ENCODE peak calls at places on chromosomes 6 and 20, in nine cellular contexts. S is HepG2, L is A549, M is HCT116, A is SK-N-SH, Q is GM12878, X is Panc1, P is K562, T is HL-60. Y is an unnamed sample.

GRCh38 chr6:13015379-13015681 is 298.8 kb downstream of the PHACTR1 start:
- DNase-seq in M (no peak), T (no peak), X (no peak), P (no peak), L (no peak), S (no peak), A (peak), Q (no peak), Y (no peak)

GRCh38 chr6:35962779-35963570 is 42.1 kb upstream of the SRPK1 start:
- DNase-seq in P (no peak), A (no peak), L (no peak), M (no peak), Q (no peak), X (no peak), T (no peak), S (peak), Y (no peak)

GRCh38 chr20:46268131-46268611 is 40.1 kb downstream of the CDH22 start:
- DNase-seq in X (no peak), Q (no peak), T (no peak), P (no peak), S (no peak), M (no peak), A (peak), L (no peak), Y (no peak)

GRCh38 chr6:32298632-32299336 is 72.9 kb downstream of the TSBP1 start:
- DNase-seq in L (peak), M (no peak), S (peak), X (peak), Q (no peak), P (no peak), T (no peak), A (no peak), Y (no peak)

GRCh38 chr6:101585501-101585900 is 192.0 kb downstream of the GRIK2 start:
- DNase-seq in S (no peak), X (no peak), L (no peak), M (no peak), P (no peak), A (no peak), Q (no peak), T (no peak), Y (no peak)

GRCh38 chr20:47484303-47484702 is 17.4 kb upstream of the NCOA3 start:
- DNase-seq in P (no peak), S (no peak), A (no peak), Q (no peak), X (no peak), M (no peak), L (no peak), T (no peak), Y (no peak)

GRCh38 chr20:36478137-36478905 is 63.0 kb upstream of the MYL9 start:
- DNase-seq in P (no peak), A (no peak), M (no peak), S (no peak), T (no peak), L (no peak), Q (no peak), X (no peak), Y (no peak)

GRCh38 chr20:35091808-35092523 is 641 bp downstream of the TRPC4AP start:
- DNase-seq in X (no peak), M (no peak), L (no peak), P (no peak), A (peak), T (no peak), S (peak), Q (no peak), Y (no peak)

GRCh38 chr20:7375905-7376304 is 564.4 kb downstream of the HAO1 start:
- DNase-seq in S (peak), T (no peak), L (peak), A (no peak), M (peak), P (peak), X (no peak), Q (no peak), Y (peak)

GRCh38 chr6:1326535-1327121 is 14.7 kb downstream of the FOXQ1 start:
- DNase-seq in T (no peak), Q (no peak), M (no peak), P (no peak), A (no peak), L (no peak), S (no peak), X (no peak), Y (no peak)

GRCh38 chr6:15893556-15894253 is 230.9 kb upstream of the DTNBP1 start:
- DNase-seq in P (peak), S (peak), M (peak), A (no peak), X (no peak), Q (no peak), T (peak), L (peak), Y (peak)

GRCh38 chr6:166435574-166435973 is 52.8 kb upstream of the MPC1 start:
- DNase-seq in Q (no peak), A (peak), L (no peak), P (no peak), S (no peak), T (peak), M (no peak), X (no peak), Y (no peak)

GRCh38 chr20:39433461-39433860 is 471.3 kb downstream of the DHX35 start:
- DNase-seq in T (no peak), S (no peak), A (no peak), Q (no peak), M (no peak), L (no peak), X (no peak), P (no peak), Y (no peak)

GRCh38 chr20:45036044-45036755 is 64.7 kb downstream of the KCNS1 start:
- DNase-seq in S (peak), X (no peak), A (no peak), Q (no peak), M (peak), T (peak), L (peak), P (no peak), Y (no peak)

GRCh38 chr6:113763883-113764282 is 93.3 kb upstream of the MARCKS start:
- DNase-seq in T (peak), L (peak), S (no peak), A (no peak), Q (peak), M (peak), X (peak), P (no peak), Y (no peak)

GRCh38 chr6:82980086-82980485 is 85.6 kb downstream of the UBE3D start:
- DNase-seq in P (no peak), X (no peak), M (no peak), T (no peak), S (no peak), A (no peak), Q (no peak), L (no peak), Y (no peak)

GRCh38 chr6:6486595-6486994 is 101.9 kb upstream of the LY86 start:
- DNase-seq in M (no peak), A (no peak), Q (no peak), T (no peak), L (no peak), X (no peak), P (no peak), S (no peak), Y (no peak)

GRCh38 chr6:129628101-129628815 is 81.7 kb downstream of the ARHGAP18 start:
- DNase-seq in L (no peak), M (no peak), A (no peak), S (no peak), X (no peak), T (no peak), P (no peak), Q (no peak), Y (no peak)

GRCh38 chr20:63893999-63894357 is 948 bp upstream of the DNAJC5 start:
- DNase-seq in L (no peak), Q (no peak), A (no peak), M (no peak), T (no peak), P (no peak), X (no peak), S (no peak), Y (no peak)

GRCh38 chr20:35502352-35502751 is 27.1 kb downstream of the C20orf173 start:
- DNase-seq in P (no peak), X (no peak), A (no peak), M (no peak), L (no peak), S (no peak), Q (peak), T (no peak), Y (no peak)

GRCh38 chr20:3901028-3901746 is 12.0 kb downstream of the PANK2 start:
- DNase-seq in L (no peak), M (no peak), T (no peak), S (no peak), A (no peak), Q (no peak), X (no peak), P (no peak), Y (no peak)

GRCh38 chr6:30556714-30556963 is 350 bp upstream of the GNL1 start:
- DNase-seq in Q (no peak), P (no peak), S (no peak), X (peak), T (no peak), L (no peak), A (no peak), M (peak), Y (peak)

GRCh38 chr6:1724616-1725015 is 114.9 kb downstream of the FOXC1 start:
- DNase-seq in L (peak), Q (no peak), A (no peak), S (no peak), M (peak), X (no peak), T (no peak), P (no peak), Y (peak)

GRCh38 chr6:34560366-34561226 is 4.5 kb upstream of the SPDEF start:
- DNase-seq in X (no peak), L (no peak), Q (no peak), P (peak), T (no peak), A (peak), M (no peak), S (peak), Y (no peak)

GRCh38 chr20:23508896-23509579 is 18.1 kb downstream of the CST8 start:
- DNase-seq in M (no peak), Q (no peak), L (no peak), X (no peak), T (no peak), A (no peak), P (no peak), S (no peak), Y (no peak)

GRCh38 chr6:39152247-39152646 is 37.3 kb upstream of the SAYSD1 start:
- DNase-seq in T (no peak), P (no peak), X (no peak), A (no peak), S (no peak), M (no peak), Q (no peak), L (no peak), Y (no peak)

GRCh38 chr6:90230547-90231240 is 65.9 kb downstream of the BACH2 start:
- DNase-seq in M (no peak), L (no peak), P (no peak), X (no peak), Q (no peak), A (no peak), T (no peak), S (no peak), Y (peak)

GRCh38 chr6:29750709-29751108 is 27.5 kb downstream of the HLA-F start:
- DNase-seq in S (no peak), X (no peak), A (no peak), L (no peak), Q (no peak), M (no peak), P (no peak), T (no peak), Y (no peak)

GRCh38 chr20:19368351-19368750 is 155.9 kb downstream of the SLC24A3 start:
- DNase-seq in S (no peak), X (no peak), Q (no peak), T (no peak), P (no peak), M (no peak), A (no peak), L (no peak), Y (no peak)

GRCh38 chr20:36606171-36607116 is 865 bp downstream of the RAB5IF start:
- DNase-seq in Q (no peak), P (no peak), X (no peak), L (peak), M (no peak), S (peak), T (no peak), A (no peak), Y (peak)

GRCh38 chr6:81938991-81939773 is 186.7 kb upstream of the TENT5A start:
- DNase-seq in A (no peak), S (no peak), Q (no peak), L (no peak), T (no peak), P (no peak), M (peak), X (no peak), Y (peak)

GRCh38 chr6:142746524-142746923 is 198.5 kb downstream of the HIVEP2 start:
- DNase-seq in Q (no peak), P (no peak), M (no peak), X (no peak), A (peak), T (no peak), L (peak), S (peak), Y (peak)
- TF ChIP-seq REST in Q (no peak), P (no peak), M (no peak), X (no peak), A (no peak), T (no peak), L (no peak), S (no peak), Y (no peak)

DNA sequence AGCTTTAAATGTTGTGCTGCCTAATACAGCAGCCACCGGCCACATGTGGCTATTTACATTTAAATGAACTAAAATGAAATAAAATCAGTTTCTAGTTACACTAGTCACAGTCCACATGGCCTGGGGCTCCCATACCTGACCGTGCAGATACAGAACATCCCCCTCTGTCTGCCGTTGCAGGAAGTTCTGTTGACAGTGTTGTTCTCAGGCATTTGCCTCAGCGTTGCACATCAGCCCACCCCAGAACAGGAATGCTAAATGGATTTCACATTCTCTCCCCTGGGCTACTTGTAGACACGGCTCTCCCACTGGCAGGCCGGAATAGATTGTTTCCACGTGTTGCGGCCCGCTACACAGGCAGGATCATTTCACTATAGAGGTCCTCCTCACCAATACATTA is 26.3 kb downstream of the JAG1 start:
- DNase-seq in M (no peak), P (peak), A (peak), Q (no peak), L (no peak), S (peak), T (no peak), X (no peak), Y (peak)
- TF ChIP-seq REST in M (no peak), P (no peak), A (no peak), Q (no peak), L (no peak), S (no peak), T (no peak), X (no peak), Y (no peak)

GRCh38 chr20:57474816-57475215 is 50.1 kb downstream of the CTCFL start:
- DNase-seq in M (no peak), L (no peak), T (no peak), A (no peak), X (no peak), P (no peak), Q (no peak), S (no peak), Y (no peak)
- TF ChIP-seq REST in M (no peak), L (no peak), T (no peak), A (no peak), X (no peak), P (no peak), Q (no peak), S (no peak), Y (no peak)

DNA sequence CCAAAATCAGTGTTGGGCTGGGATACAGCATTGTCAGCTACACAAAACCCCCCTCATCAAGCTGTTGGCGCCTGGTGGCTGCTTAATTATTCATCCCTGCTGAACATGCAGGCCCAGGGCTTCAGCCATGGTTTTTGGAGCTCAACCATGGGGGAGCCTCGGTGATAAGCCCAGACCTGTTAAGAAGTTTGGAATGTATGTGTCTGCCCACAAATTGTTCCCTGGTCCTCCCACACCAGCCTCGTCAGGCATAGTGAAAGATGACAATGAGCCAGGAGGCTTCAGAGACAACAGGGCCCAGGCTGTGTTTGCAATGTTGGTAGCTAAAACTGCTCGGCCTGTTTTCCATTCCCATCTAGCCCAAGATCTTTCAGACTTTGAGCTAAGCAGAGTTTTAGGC is 34.8 kb upstream of the SIRPA start:
- DNase-seq in A (no peak), T (no peak), Q (no peak), X (no peak), S (no peak), M (no peak), P (no peak), L (no peak), Y (no peak)
- TF ChIP-seq REST in A (no peak), T (no peak), Q (no peak), X (no peak), S (no peak), M (no peak), P (no peak), L (no peak), Y (no peak)

DNA sequence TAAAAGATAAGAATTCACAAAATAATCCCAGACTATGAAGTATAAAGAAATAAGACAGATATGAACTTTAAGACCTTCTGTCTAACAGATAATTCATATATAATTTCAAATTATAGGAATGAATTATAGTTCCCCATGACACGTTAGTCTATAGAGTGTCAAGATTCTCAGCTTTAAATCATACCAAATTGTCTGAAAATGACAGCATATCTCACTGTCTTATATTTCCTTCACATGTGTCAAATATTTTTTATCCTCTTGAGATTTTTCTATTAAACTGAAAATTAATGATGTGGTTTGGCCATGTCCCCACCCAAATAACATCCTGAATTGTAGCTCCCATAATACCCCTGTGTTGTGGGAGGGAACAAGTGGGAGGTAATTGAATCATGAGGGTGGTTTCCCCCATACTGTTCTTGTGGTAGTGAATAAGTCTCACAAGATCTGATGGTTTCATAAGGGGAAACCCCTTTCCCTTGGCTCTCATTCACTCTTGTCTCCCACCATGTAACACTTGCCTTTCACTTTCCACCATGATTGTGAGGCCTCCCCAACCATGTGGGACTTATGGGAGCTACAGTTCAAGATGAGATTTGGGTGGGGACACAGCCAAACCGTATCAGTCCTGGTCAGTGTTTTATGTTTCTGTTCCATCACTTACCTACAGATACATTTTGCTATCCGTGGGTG is 825.3 kb upstream of the GJE1 start:
- DNase-seq in M (no peak), T (no peak), X (no peak), L (no peak), S (no peak), P (no peak), A (no peak), Q (no peak), Y (no peak)
- TF ChIP-seq REST in M (no peak), T (no peak), X (no peak), L (no peak), S (no peak), P (no peak), A (no peak), Q (no peak), Y (no peak)

GRCh38 chr6:43877463-43878126 is 107.6 kb downstream of the VEGFA start:
- DNase-seq in S (no peak), A (peak), X (no peak), M (no peak), P (peak), L (no peak), T (no peak), Q (no peak), Y (peak)

GRCh38 chr6:43878127-43878634 is 108.2 kb downstream of the VEGFA start:
- DNase-seq in Q (no peak), X (no peak), P (no peak), S (no peak), L (no peak), A (no peak), T (no peak), M (no peak), Y (no peak)

GRCh38 chr6:43880236-43881120 is 110.5 kb downstream of the VEGFA start:
- DNase-seq in X (no peak), L (no peak), M (no peak), P (no peak), S (no peak), T (no peak), Q (no peak), A (no peak), Y (no peak)

GRCh38 chr6:43877021-43877420 is 107.0 kb downstream of the VEGFA start:
- DNase-seq in M (no peak), T (no peak), P (no peak), L (no peak), A (no peak), Q (no peak), X (no peak), S (no peak), Y (no peak)

GRCh38 chr6:43878823-43879495 is 108.9 kb downstream of the VEGFA start:
- DNase-seq in M (no peak), Q (no peak), X (no peak), P (no peak), L (no peak), T (no peak), S (no peak), A (peak), Y (no peak)
- TF ChIP-seq REST in M (no peak), Q (no peak), X (no peak), P (no peak), L (no peak), T (no peak), S (no peak), A (no peak), Y (no peak)

GRCh38 chr6:151069641-151070040 is 170.1 kb upstream of the AKAP12 start:
- DNase-seq in L (no peak), T (no peak), Q (no peak), X (no peak), M (no peak), P (no peak), S (peak), A (no peak), Y (no peak)
- TF ChIP-seq REST in L (no peak), T (no peak), Q (no peak), X (no peak), M (no peak), P (no peak), S (no peak), A (no peak), Y (no peak)

DNA sequence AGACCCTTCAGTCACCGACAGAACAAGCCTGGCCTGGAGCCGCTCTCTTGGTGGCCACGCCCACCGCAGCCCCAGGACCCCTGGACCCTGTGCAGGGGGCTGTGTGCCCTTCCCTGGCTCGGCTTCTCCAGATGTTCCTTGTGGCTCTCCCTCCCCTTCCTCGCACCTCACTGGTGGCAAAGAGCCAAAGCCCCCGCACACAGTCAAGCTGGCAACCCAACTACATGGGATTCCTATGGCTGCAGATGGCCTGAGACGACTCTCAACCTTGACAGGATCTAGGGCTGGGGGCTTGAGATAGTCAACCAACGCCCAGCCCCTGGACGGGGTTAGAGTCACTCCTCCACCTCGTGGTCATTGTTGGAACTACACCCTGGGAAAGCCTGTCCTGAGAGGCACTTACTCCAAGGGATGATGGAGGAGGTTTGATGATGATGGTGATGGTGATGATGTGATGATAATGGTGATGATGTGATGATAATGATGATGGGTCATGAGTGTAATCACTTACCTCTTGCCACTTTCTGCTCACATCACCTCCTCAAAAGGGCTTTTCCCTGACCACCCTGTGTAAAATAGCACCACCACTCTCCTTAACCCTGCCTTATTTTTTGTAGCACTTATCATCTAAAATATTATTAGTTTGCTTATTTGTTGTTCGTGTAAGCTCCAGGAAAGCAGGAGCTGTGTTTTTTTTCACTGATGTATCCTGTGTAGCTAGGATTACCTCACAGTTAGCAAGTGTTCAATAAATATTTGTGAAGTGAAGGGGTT is 278.4 kb downstream of the LRFN2 start:
- DNase-seq in M (peak), Q (peak), A (peak), X (peak), L (peak), P (peak), S (peak), T (peak), Y (peak)
- TF ChIP-seq REST in M (no peak), Q (no peak), A (no peak), X (no peak), L (no peak), P (no peak), S (no peak), T (no peak), Y (no peak)